ENCODE peak calls at places on chromosomes 4 and X, in seven cellular contexts. L is HCT116, R is SK-N-SH, P is H1, W is HepG2, G is K562, E is GM12878. O is an unnamed sample.
A peak's percentile ranks its signal among the peaks of the same experiment; 100 is the strongest.

GRCh38 chr4:143354990-143355389 is 18.3 kb downstream of the GAB1 start:
- DNase-seq in L (no peak), R (peak; percentile 66), P (no peak), W (no peak), G (no peak), E (no peak), O (no peak)

GRCh38 chr4:147793973-147794690 is 62.2 kb downstream of the ARHGAP10 start:
- DNase-seq in L (no peak), R (no peak), P (no peak), W (no peak), G (no peak), E (no peak), O (no peak)

GRCh38 chr4:38728651-38729141 is 54.1 kb downstream of the TLR10 start:
- DNase-seq in L (peak; percentile 77), R (no peak), P (peak; percentile 15), W (peak; percentile 35), G (no peak), E (no peak), O (no peak)

GRCh38 chr4:145679520-145679919 is 426 bp upstream of the C4orf51 start:
- DNase-seq in L (peak; percentile 43), R (no peak), P (no peak), W (peak; percentile 25), G (no peak), E (no peak), O (no peak)

GRCh38 chr4:128379860-128380259 is 92.2 kb upstream of the PGRMC2 start:
- DNase-seq in L (no peak), R (peak; percentile 25), P (no peak), W (peak; percentile 12), G (peak; percentile 56), E (no peak), O (no peak)

GRCh38 chrX:11953615-11954014 is 184.7 kb upstream of the FRMPD4 start:
- DNase-seq in L (no peak), R (no peak), P (no peak), W (no peak), G (no peak), E (no peak), O (peak; percentile 32)

GRCh38 chr4:113692809-113693411 is 68.6 kb downstream of the CAMK2D start:
- DNase-seq in L (no peak), R (no peak), P (no peak), W (no peak), G (no peak), E (no peak), O (no peak)

GRCh38 chrX:21490341-21490740 is 116.1 kb downstream of the CNKSR2 start:
- DNase-seq in L (no peak), R (no peak), P (no peak), W (no peak), G (no peak), E (no peak), O (no peak)

GRCh38 chrX:1380672-1381233 is 11.2 kb downstream of the SLC25A6 start:
- DNase-seq in L (no peak), R (peak; percentile 51), P (no peak), W (no peak), G (no peak), E (no peak), O (no peak)

GRCh38 chr4:146222313-146222712 is 8.0 kb downstream of the REELD1 start:
- DNase-seq in L (no peak), R (no peak), P (no peak), W (no peak), G (no peak), E (no peak), O (no peak)

GRCh38 chr4:27100713-27101112 is 240.1 kb downstream of the STIM2 start:
- DNase-seq in L (no peak), R (no peak), P (no peak), W (no peak), G (no peak), E (no peak), O (no peak)

GRCh38 chr4:121827851-121828250 is 4.2 kb upstream of the CCNA2 start:
- DNase-seq in L (no peak), R (no peak), P (no peak), W (no peak), G (no peak), E (no peak), O (no peak)

GRCh38 chr4:165324918-165325304 is 2.6 kb upstream of the MSMO1 start:
- DNase-seq in L (no peak), R (no peak), P (no peak), W (no peak), G (no peak), E (no peak), O (no peak)

GRCh38 chrX:6708676-6709075 is 173.8 kb upstream of the VCX3A start:
- DNase-seq in L (no peak), R (no peak), P (no peak), W (no peak), G (no peak), E (no peak), O (no peak)

GRCh38 chr4:164977243-164978164 is at the start of gene TRIM61:
- DNase-seq in L (no peak), R (peak; percentile 11), P (no peak), W (no peak), G (peak; percentile 11), E (peak; percentile 54), O (peak; percentile 71)

GRCh38 chr4:97073194-97073593 is 1070.1 kb downstream of the STPG2 start:
- DNase-seq in L (no peak), R (no peak), P (no peak), W (no peak), G (no peak), E (no peak), O (no peak)

GRCh38 chr4:98674404-98675173 is 16.2 kb upstream of the TSPAN5 start:
- DNase-seq in L (no peak), R (no peak), P (no peak), W (no peak), G (no peak), E (no peak), O (no peak)

GRCh38 chr4:36189511-36190226 is 54.6 kb downstream of the ARAP2 start:
- DNase-seq in L (no peak), R (no peak), P (no peak), W (no peak), G (no peak), E (peak; percentile 56), O (no peak)

GRCh38 chr4:108247511-108248088 is 78.9 kb upstream of the LEF1 start:
- DNase-seq in L (peak; percentile 8), R (no peak), P (no peak), W (no peak), G (no peak), E (no peak), O (peak; percentile 33)

GRCh38 chrX:134173541-134174272 is 63.3 kb upstream of the CCDC160 start:
- DNase-seq in L (no peak), R (peak; percentile 22), P (no peak), W (no peak), G (no peak), E (no peak), O (peak; percentile 58)

GRCh38 chr4:33606951-33607350 is 2637.4 kb downstream of the ARAP2 start:
- DNase-seq in L (no peak), R (no peak), P (no peak), W (no peak), G (no peak), E (no peak), O (no peak)

GRCh38 chr4:169996379-169997245 is 29.6 kb downstream of the MFAP3L start:
- DNase-seq in L (no peak), R (no peak), P (no peak), W (no peak), G (no peak), E (no peak), O (no peak)

GRCh38 chr4:168335621-168336020 is 17.1 kb upstream of the DDX60 start:
- DNase-seq in L (no peak), R (no peak), P (no peak), W (no peak), G (no peak), E (no peak), O (no peak)

GRCh38 chr4:20253272-20253798 is 1.6 kb downstream of the SLIT2 start:
- DNase-seq in L (no peak), R (no peak), P (no peak), W (no peak), G (no peak), E (no peak), O (no peak)

GRCh38 chrX:102765794-102766193 is 45.3 kb downstream of the GPRASP3 start:
- DNase-seq in L (no peak), R (no peak), P (no peak), W (no peak), G (no peak), E (no peak), O (no peak)

GRCh38 chr4:154741877-154742851 is 1.6 kb upstream of the LRAT start:
- DNase-seq in L (no peak), R (peak; percentile 30), P (peak; percentile 90), W (no peak), G (no peak), E (no peak), O (peak; percentile 69)

GRCh38 chr4:160810415-160810814 is 1353.4 kb downstream of the FSTL5 start:
- DNase-seq in L (no peak), R (no peak), P (no peak), W (no peak), G (no peak), E (no peak), O (no peak)

GRCh38 chrX:10098235-10098819 is 58.4 kb upstream of the CLCN4 start:
- DNase-seq in L (no peak), R (no peak), P (no peak), W (no peak), G (no peak), E (peak; percentile 51), O (no peak)

GRCh38 chr4:107826427-107826980 is 1.8 kb downstream of the SGMS2 start:
- DNase-seq in L (no peak), R (no peak), P (no peak), W (no peak), G (no peak), E (no peak), O (no peak)

DNA sequence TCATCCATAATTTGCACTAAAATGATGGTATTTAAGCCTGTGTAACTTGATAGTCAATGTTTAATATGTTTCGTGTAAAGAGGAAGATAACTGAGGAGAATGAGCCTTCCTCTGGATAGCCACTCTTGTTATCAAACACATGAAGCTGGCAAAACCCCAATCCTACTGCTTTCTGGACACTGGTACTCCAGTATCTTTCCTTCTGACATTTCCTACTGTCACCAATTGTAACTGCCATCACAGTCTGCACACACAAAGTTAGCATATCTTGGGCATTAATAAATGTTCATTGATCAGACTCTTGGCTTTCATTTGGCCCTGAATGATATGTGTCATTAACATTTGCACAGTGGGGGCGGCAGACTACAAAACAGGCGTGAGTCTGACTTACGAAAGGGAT is 419.1 kb downstream of the TMA16 start:
- DNase-seq in L (no peak), R (no peak), P (no peak), W (no peak), G (no peak), E (no peak), O (no peak)
- H3K36me3 ChIP-seq in L (no peaks in the 10 kb centered on the region), R (no peaks in the 10 kb centered on the region), P (no peaks in the 10 kb centered on the region), W (no peaks in the 10 kb centered on the region), G (no peaks in the 10 kb centered on the region), E (no peaks in the 10 kb centered on the region), O (no peaks in the 10 kb centered on the region)

GRCh38 chr4:162977788-162978187 is 188.9 kb downstream of the NAF1 start:
- DNase-seq in L (no peak), R (no peak), P (no peak), W (no peak), G (no peak), E (no peak), O (no peak)
- TF ChIP-seq YY1 in L (no peak), R (no peak), P (no peak), W (no peak), G (no peak), E (no peak), O (no peak)

GRCh38 chr4:70712150-70712549 is 9.6 kb upstream of the RUFY3 start:
- DNase-seq in L (no peak), R (no peak), P (no peak), W (no peak), G (no peak), E (no peak), O (no peak)
- H3K36me3 ChIP-seq in L (no peaks in the 10 kb centered on the region), R (no peaks in the 10 kb centered on the region), P (no peaks in the 10 kb centered on the region), W (no peaks in the 10 kb centered on the region), G (no peaks in the 10 kb centered on the region), E (no peaks in the 10 kb centered on the region), O (no peaks in the 10 kb centered on the region)

GRCh38 chrX:97027384-97027922 is 143.7 kb downstream of the RPA4 start:
- DNase-seq in L (no peak), R (no peak), P (no peak), W (peak; percentile 0), G (no peak), E (no peak), O (peak; percentile 16)
- TF ChIP-seq YY1 in L (no peak), R (no peak), P (no peak), W (no peak), G (no peak), E (no peak), O (no peak)

O was measured in NT2/D1.